ENCODE peak calls at places on chromosomes 6 and 20, in eight cellular contexts. B, Y, I, R, Z, A, O and K are unnamed samples.

GRCh38 chr6:145824344-145824743 is 9.7 kb upstream of the FBXO30 start:
- DNase-seq in A (no peak), Y (no peak), R (no peak), O (no peak), Z (no peak), B (no peak), I (no peak), K (no peak)

GRCh38 chr6:39476151-39476550 is 153.6 kb upstream of the KCNK16 start:
- DNase-seq in A (no peak), O (no peak), Y (no peak), B (no peak), I (no peak), R (no peak), Z (no peak), K (no peak)

GRCh38 chr6:152673233-152673632 is 24.5 kb upstream of the MYCT1 start:
- DNase-seq in Y (no peak), I (no peak), Z (no peak), O (no peak), A (no peak), R (no peak), B (no peak), K (no peak)

GRCh38 chr6:70396796-70397729 is 16.2 kb upstream of the FAM135A start:
- DNase-seq in Y (no peak), B (no peak), Z (no peak), O (no peak), I (no peak), A (no peak), R (no peak), K (no peak)

GRCh38 chr20:42161228-42161829 is 543.2 kb upstream of the CHD6 start:
- DNase-seq in B (no peak), Y (no peak), O (no peak), R (no peak), A (no peak), Z (no peak), I (no peak), K (no peak)

GRCh38 chr6:128710305-128710704 is 172.6 kb upstream of the LAMA2 start:
- DNase-seq in Z (no peak), I (no peak), O (no peak), A (no peak), R (no peak), B (no peak), Y (no peak), K (no peak)

GRCh38 chr6:66735106-66735890 is 1028.3 kb upstream of the EYS start:
- DNase-seq in A (no peak), B (no peak), Z (no peak), O (no peak), R (no peak), I (no peak), Y (no peak), K (no peak)

GRCh38 chr6:131949615-131949908 is 1.6 kb downstream of the CCN2 start:
- DNase-seq in Y (no peak), Z (no peak), B (peak; percentile 78), I (no peak), A (no peak), O (no peak), R (no peak), K (no peak)

GRCh38 chr6:154683756-154684523 is 49.3 kb upstream of the SCAF8 start:
- DNase-seq in A (no peak), Y (no peak), Z (no peak), O (no peak), R (peak; percentile 56), B (no peak), I (no peak), K (no peak)

GRCh38 chr6:46175976-46176375 is 5.2 kb upstream of the ENPP5 start:
- DNase-seq in R (no peak), A (no peak), B (no peak), I (no peak), Z (no peak), O (no peak), Y (no peak), K (no peak)

GRCh38 chr6:8608737-8609136 is 173.4 kb upstream of the SLC35B3 start:
- DNase-seq in I (no peak), Y (no peak), B (no peak), A (no peak), R (no peak), O (no peak), Z (no peak), K (no peak)

GRCh38 chr20:35568645-35569044 is 26.8 kb downstream of the ERGIC3 start:
- DNase-seq in B (no peak), O (no peak), Z (no peak), R (peak; percentile 22), I (no peak), A (peak; percentile 31), Y (peak; percentile 16), K (no peak)

GRCh38 chr6:134512946-134513345 is 195.0 kb upstream of the SGK1 start:
- DNase-seq in Z (no peak), I (no peak), R (no peak), Y (no peak), B (no peak), A (no peak), O (no peak), K (no peak)

GRCh38 chr6:136067731-136068341 is 182.3 kb downstream of the MTFR2 start:
- DNase-seq in I (no peak), Z (no peak), R (peak; percentile 32), A (peak; percentile 96), O (no peak), Y (no peak), B (no peak), K (no peak)

GRCh38 chr6:163335671-163336545 is 78.6 kb upstream of the QKI start:
- DNase-seq in B (no peak), R (no peak), O (no peak), I (no peak), Y (no peak), Z (no peak), A (no peak), K (no peak)

GRCh38 chr6:36050305-36050704 is 22.7 kb downstream of the MAPK14 start:
- DNase-seq in R (no peak), I (no peak), B (no peak), Y (no peak), Z (no peak), O (no peak), A (no peak), K (no peak)

GRCh38 chr6:102742033-102742432 is 1348.5 kb downstream of the GRIK2 start:
- DNase-seq in Z (no peak), I (no peak), B (no peak), Y (no peak), A (no peak), R (no peak), O (no peak), K (no peak)

GRCh38 chr6:142138876-142139275 is 6.2 kb downstream of the GJE1 start:
- DNase-seq in R (no peak), A (no peak), B (no peak), Y (no peak), I (no peak), Z (no peak), O (no peak), K (no peak)

GRCh38 chr6:132683543-132683942 is 24.6 kb upstream of the TAAR1 start:
- DNase-seq in Y (no peak), Z (no peak), A (no peak), I (no peak), R (peak; percentile 45), O (no peak), B (no peak), K (no peak)

GRCh38 chr6:71289039-71289801 is 609 bp downstream of the OGFRL1 start:
- DNase-seq in B (no peak), O (no peak), Z (no peak), R (peak; percentile 42), I (peak; percentile 57), Y (peak; percentile 32), A (peak; percentile 41), K (peak; percentile 67)

GRCh38 chr6:44531447-44532015 is 144.0 kb downstream of the CDC5L start:
- DNase-seq in R (no peak), Z (no peak), B (no peak), I (no peak), Y (no peak), O (no peak), A (no peak), K (no peak)

GRCh38 chr6:38162493-38163185 is 343.1 kb downstream of the ZFAND3 start:
- DNase-seq in A (no peak), O (no peak), Z (no peak), R (no peak), I (no peak), B (no peak), Y (no peak), K (no peak)

GRCh38 chr6:108528878-108529277 is 31.8 kb upstream of the FOXO3 start:
- DNase-seq in B (no peak), R (no peak), Z (no peak), I (no peak), Y (no peak), A (no peak), O (no peak), K (no peak)

GRCh38 chr6:17725083-17725482 is 18.4 kb upstream of the NUP153 start:
- DNase-seq in O (no peak), A (no peak), Y (no peak), I (peak; percentile 87), B (no peak), Z (no peak), R (peak; percentile 40), K (no peak)